ENCODE peak calls at places on chromosomes 11 and 22, in ten cellular contexts. J is coronary artery, X is A549, D is brain microvascular endothelial cell, G is GM23338, A is neural progenitor cell, T is epithelial cell of esophagus, H is cardiac fibroblast, B is sigmoid colon, Q is transverse colon. R is an unnamed sample.

GRCh38 chr11:75148436-75148983 is 2.4 kb upstream of the SLCO2B1 start:
- DNase-seq in J (no peak), X (no peak), D (no peak), G (no peak), A (no peak), T (no peak), H (no peak), B (peak), Q (no peak), R (no peak)

GRCh38 chr11:34624069-34624468 is 3.2 kb downstream of the EHF start:
- DNase-seq in J (no peak), X (no peak), D (no peak), G (no peak), A (no peak), T (peak), H (no peak), B (no peak), Q (peak), R (no peak)

GRCh38 chr11:7600205-7600775 is 73.0 kb downstream of the CYB5R2 start:
- DNase-seq in J (no peak), X (peak), D (peak), G (no peak), A (no peak), T (peak), H (peak), B (peak), Q (peak), R (peak)

GRCh38 chr11:536841-537621 is at the start of gene LRRC56:
- DNase-seq in J (no peak), X (peak), D (peak), G (peak), A (peak), T (peak), H (peak), B (peak), Q (peak), R (peak)

GRCh38 chr11:34492806-34493414 is 20.7 kb downstream of the ELF5 start:
- DNase-seq in J (no peak), X (peak), D (peak), G (peak), A (peak), T (peak), H (peak), B (no peak), Q (peak), R (peak)

GRCh38 chr22:31439805-31440204 is 40.4 kb downstream of the DRG1 start:
- DNase-seq in J (no peak), X (no peak), D (no peak), G (no peak), A (no peak), T (no peak), H (peak), B (no peak), Q (no peak), R (no peak)

GRCh38 chr11:34190192-34191139 is 85.0 kb downstream of the NAT10 start:
- DNase-seq in J (no peak), X (no peak), D (no peak), G (no peak), A (no peak), T (no peak), H (no peak), B (no peak), Q (no peak), R (no peak)

GRCh38 chr11:64101461-64101860 is 64.5 kb downstream of the MACROD1 start:
- DNase-seq in J (no peak), X (no peak), D (no peak), G (no peak), A (no peak), T (no peak), H (no peak), B (no peak), Q (no peak), R (peak)

GRCh38 chr11:96090711-96091110 is 166.8 kb upstream of the MTMR2 start:
- DNase-seq in J (no peak), X (no peak), D (peak), G (no peak), A (no peak), T (no peak), H (peak), B (no peak), Q (no peak), R (peak)

GRCh38 chr11:34203377-34203801 is 98.0 kb downstream of the NAT10 start:
- DNase-seq in J (no peak), X (no peak), D (no peak), G (no peak), A (no peak), T (no peak), H (no peak), B (no peak), Q (no peak), R (no peak)

GRCh38 chr11:131817701-131818188 is 447.3 kb downstream of the NTM start:
- DNase-seq in J (no peak), X (no peak), D (no peak), G (no peak), A (no peak), T (no peak), H (no peak), B (no peak), Q (no peak), R (no peak)

GRCh38 chr11:72013765-72014711 is 15.3 kb downstream of the IL18BP start:
- DNase-seq in J (peak), X (no peak), D (no peak), G (no peak), A (no peak), T (no peak), H (peak), B (no peak), Q (no peak), R (no peak)

GRCh38 chr11:8252946-8253345 is 10.7 kb downstream of the LMO1 start:
- DNase-seq in J (no peak), X (no peak), D (no peak), G (no peak), A (no peak), T (no peak), H (no peak), B (peak), Q (no peak), R (no peak)

GRCh38 chr11:58629857-58630256 is 7.4 kb downstream of the CNTF start:
- DNase-seq in J (no peak), X (peak), D (peak), G (peak), A (peak), T (peak), H (peak), B (no peak), Q (peak), R (peak)

GRCh38 chr11:117816151-117816741 is 8.3 kb downstream of the FXYD2 start:
- DNase-seq in J (no peak), X (no peak), D (peak), G (peak), A (peak), T (peak), H (peak), B (no peak), Q (no peak), R (peak)

GRCh38 chr22:20940178-20940790 is 23.1 kb downstream of the CRKL start:
- DNase-seq in J (no peak), X (no peak), D (no peak), G (no peak), A (no peak), T (no peak), H (no peak), B (no peak), Q (no peak), R (no peak)

GRCh38 chr11:59787816-59788215 is 22.8 kb downstream of the MRPL16 start:
- DNase-seq in J (no peak), X (no peak), D (peak), G (no peak), A (no peak), T (peak), H (peak), B (no peak), Q (no peak), R (peak)

GRCh38 chr11:117221775-117222517 is 9.9 kb downstream of the PCSK7 start:
- DNase-seq in J (peak), X (no peak), D (no peak), G (no peak), A (no peak), T (peak), H (peak), B (peak), Q (peak), R (peak)

GRCh38 chr11:117861151-117862018 is 15.1 kb downstream of the FXYD6 start:
- DNase-seq in J (peak), X (no peak), D (no peak), G (peak), A (peak), T (peak), H (peak), B (peak), Q (no peak), R (no peak)

GRCh38 chr11:68773521-68774187 is 22.3 kb upstream of the TESMIN start:
- DNase-seq in J (no peak), X (no peak), D (peak), G (no peak), A (no peak), T (no peak), H (peak), B (no peak), Q (no peak), R (no peak)

GRCh38 chr11:63907808-63908530 is 9.0 kb downstream of the RCOR2 start:
- DNase-seq in J (no peak), X (no peak), D (no peak), G (peak), A (peak), T (no peak), H (no peak), B (no peak), Q (no peak), R (no peak)

GRCh38 chr11:9662273-9662672 is 1.6 kb upstream of the SWAP70 start:
- DNase-seq in J (no peak), X (no peak), D (no peak), G (no peak), A (no peak), T (no peak), H (no peak), B (no peak), Q (no peak), R (no peak)

DNA sequence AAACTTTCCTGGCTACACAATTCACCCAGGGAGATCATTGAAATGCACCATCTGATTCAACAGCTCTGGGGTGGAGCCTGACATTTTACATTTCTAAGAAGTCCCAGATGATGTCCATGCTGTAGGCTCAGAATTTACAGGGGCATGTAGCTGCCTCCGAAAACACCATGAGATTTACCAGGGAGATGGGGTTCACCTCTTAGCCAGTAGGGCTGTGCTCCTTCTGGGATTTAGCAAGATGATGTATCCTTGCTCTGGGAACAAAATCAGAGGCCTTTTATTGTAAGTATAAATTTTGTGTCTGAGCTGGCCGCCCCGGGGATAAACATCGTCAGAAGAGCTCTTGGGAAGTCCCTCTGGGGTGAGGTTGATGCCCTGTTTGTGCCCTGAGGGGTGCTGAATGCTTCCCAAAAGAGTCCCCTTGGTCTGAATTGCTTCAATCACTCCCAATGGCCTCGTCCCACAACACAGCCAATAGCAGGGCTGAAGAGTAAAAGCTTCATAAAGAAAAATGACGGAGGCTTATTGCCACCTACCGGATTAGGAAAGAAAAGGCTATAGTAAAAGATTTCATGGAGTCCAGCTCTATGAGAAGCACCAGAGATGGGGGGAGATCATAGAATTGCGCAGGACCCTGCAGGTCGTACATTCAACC is 33.4 kb upstream of the API5 start:
- DNase-seq in J (no peak), X (peak), D (peak), G (peak), A (peak), T (peak), H (peak), B (no peak), Q (no peak), R (no peak)
- TF ChIP-seq CTCF in J (no peak), X (peak), D (peak), G (peak), A (peak), T (peak), H (peak), B (no peak), Q (peak), R (peak)

GRCh38 chr22:22048981-22049531 is 66.5 kb upstream of the TOP3B start:
- DNase-seq in J (no peak), X (no peak), D (no peak), G (no peak), A (no peak), T (no peak), H (no peak), B (no peak), Q (no peak), R (no peak)
- H3K4me3 ChIP-seq in J (no peak), X (no peak), D (no peak), G (no peak), A (no peak), T (no peak), H (no peak), B (no peak), Q (no peak), R (no peak)

DNA sequence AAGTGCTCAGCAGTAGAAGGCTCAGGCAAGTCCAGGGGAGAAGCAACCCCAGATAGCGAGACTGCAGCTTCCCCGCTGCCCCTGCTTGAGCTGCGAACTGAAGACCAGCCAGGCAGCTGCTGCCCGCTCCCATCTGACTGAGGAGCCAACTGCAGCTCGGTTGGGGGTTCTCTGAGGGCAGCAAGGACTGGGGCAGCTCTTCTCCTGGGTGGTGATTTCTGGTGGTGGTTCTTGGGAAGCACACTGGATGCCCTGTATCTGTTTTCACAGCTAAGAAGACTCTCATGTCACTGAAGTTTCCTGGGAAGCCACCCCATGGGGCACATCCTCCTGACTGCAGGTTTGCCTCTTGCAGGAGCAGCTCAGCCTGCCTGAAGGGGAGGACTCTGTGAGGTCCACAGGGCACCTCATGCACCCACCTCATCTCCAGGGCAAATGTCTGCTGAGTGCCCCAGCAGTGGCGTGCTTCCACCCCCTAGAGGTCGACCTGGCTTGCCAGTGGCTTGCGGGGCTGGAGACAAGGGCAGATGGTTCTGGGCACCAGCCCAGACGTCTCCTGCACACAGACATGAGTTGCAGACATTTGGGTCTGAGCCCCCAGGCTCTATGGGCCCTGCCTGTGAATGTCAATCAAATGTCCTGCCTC is 801.1 kb downstream of the BRD1 start:
- DNase-seq in J (no peak), X (peak), D (no peak), G (no peak), A (peak), T (no peak), H (no peak), B (no peak), Q (no peak), R (no peak)
- TF ChIP-seq CTCF in J (no peak), X (peak), D (no peak), G (no peak), A (peak), T (no peak), H (no peak), B (no peak), Q (no peak), R (no peak)

GRCh38 chr11:102447193-102447592 is 5.4 kb downstream of the TMEM123 start:
- DNase-seq in J (no peak), X (no peak), D (no peak), G (no peak), A (no peak), T (no peak), H (no peak), B (no peak), Q (no peak), R (no peak)
- H3K4me3 ChIP-seq in J (no peak), X (no peak), D (no peak), G (no peak), A (no peak), T (no peak), H (no peak), B (no peak), Q (no peak), R (no peak)

GRCh38 chr11:105056446-105056845 is 11.3 kb upstream of the CARD16 start:
- DNase-seq in J (no peak), X (no peak), D (no peak), G (no peak), A (no peak), T (no peak), H (no peak), B (no peak), Q (no peak), R (no peak)
- TF ChIP-seq CTCF in J (no peak), X (no peak), D (no peak), G (no peak), A (no peak), T (no peak), H (no peak), B (no peak), Q (no peak), R (no peak)

DNA sequence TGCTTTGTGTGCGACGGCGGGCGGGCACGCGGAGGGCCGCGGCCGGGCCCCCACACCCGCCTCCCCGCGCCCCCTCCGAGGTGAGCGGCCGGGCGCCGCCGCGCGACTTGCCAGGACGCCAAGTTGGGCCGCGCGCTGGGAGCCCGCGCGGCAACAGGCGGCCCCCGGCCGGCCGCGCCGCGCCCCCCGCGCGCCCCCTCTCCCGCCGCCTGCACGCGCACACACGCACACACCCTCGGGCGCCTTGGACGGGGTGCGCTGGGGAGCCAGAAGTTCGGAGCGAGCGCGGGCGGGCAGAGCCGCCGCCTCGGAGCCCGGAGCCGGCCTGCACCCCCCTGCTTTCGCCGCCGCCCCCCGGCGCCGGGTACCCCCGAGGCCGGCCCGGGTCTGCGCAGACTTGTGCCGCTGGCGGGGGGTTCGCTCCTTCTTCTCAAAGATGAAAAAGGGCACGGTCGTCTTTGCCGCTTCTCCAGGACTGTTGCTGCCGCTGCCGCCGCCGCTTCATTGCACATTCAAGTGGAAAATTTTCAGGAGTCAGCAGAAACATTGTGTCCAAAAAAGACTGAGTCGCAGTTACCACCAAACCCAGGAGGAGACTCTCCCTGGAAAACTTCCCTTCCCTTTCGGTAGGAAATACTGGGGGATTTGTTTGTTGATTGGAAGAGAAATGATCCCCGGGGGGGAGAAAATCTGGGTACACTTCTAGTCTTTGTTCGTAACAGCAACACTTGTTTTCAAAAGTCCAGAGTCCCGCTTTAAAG is 895 bp downstream of the TEAD1 start:
- DNase-seq in J (peak), X (no peak), D (no peak), G (peak), A (peak), T (peak), H (peak), B (peak), Q (no peak), R (peak)
- H3K4me3 ChIP-seq in J (peak), X (peak), D (peak), G (peak), A (peak), T (peak), H (peak), B (peak), Q (peak), R (peak)

GRCh38 chr22:48629631-48630443 is 1197.8 kb downstream of the BRD1 start:
- DNase-seq in J (no peak), X (no peak), D (no peak), G (no peak), A (no peak), T (no peak), H (no peak), B (no peak), Q (no peak), R (no peak)

GRCh38 chr22:48630444-48630777 is 1197.3 kb downstream of the BRD1 start:
- DNase-seq in J (no peak), X (no peak), D (no peak), G (no peak), A (peak), T (no peak), H (no peak), B (no peak), Q (no peak), R (no peak)

GRCh38 chr22:48627203-48627602 is 1200.5 kb downstream of the BRD1 start:
- DNase-seq in J (no peak), X (no peak), D (no peak), G (no peak), A (peak), T (no peak), H (no peak), B (no peak), Q (no peak), R (no peak)

GRCh38 chr22:48627966-48628365 is 1199.7 kb downstream of the BRD1 start:
- DNase-seq in J (no peak), X (no peak), D (no peak), G (no peak), A (no peak), T (no peak), H (no peak), B (no peak), Q (no peak), R (no peak)

DNA sequence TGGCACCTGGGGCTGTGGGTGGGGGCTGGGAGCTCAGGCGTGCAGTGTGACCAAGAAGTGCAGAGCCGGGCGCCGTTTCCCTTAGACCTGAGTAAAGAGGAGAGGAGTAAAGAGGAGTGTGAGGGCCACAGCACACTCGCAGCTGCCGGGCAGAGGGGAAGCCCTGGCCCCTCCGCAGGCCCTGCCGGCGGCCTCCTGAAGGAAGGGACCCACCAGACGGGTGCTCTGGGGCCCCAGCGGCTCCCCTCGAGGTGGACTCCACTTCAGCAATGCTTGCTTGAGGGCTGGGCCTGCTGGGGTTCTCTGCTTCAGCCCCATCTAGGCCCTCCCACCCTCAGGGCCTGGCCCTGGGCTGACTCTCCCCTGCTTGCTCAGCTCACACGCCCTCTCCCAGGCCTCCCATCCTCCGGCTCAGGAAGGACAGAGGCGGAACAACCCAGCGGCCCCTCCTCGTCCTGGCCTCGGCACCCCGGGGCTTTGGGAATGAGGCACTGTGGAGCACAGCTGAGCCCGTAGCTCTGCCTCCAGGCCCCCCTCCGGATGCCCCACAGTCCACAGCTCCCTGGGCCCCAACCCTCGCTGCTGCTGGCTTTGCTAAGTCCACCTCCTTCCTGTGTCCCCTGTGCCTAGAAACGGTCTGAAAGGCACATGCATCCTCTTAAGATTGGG is 1198.6 kb downstream of the BRD1 start:
- DNase-seq in J (no peak), X (no peak), D (no peak), G (no peak), A (peak), T (no peak), H (no peak), B (no peak), Q (no peak), R (no peak)
- TF ChIP-seq CTCF in J (no peak), X (no peak), D (no peak), G (no peak), A (no peak), T (no peak), H (no peak), B (no peak), Q (no peak), R (no peak)

R was measured in foreskin fibroblast.